ENCODE peak calls at places on chromosome 2, in nine cellular contexts. K is WERI-Rb-1; R is amniotic stem cell; X is stimulated activated CD4-positive, alpha-beta T cell treated with anti-CD3 and anti-CD28 coated beads, Interleukin-2, amount 100 ng/mL, for 48 hours; P is HFF-Myc; Z is iPS-NIHi11; E is NCI-H460; J is choroid plexus epithelial cell; C is NCI-H1417. O is an unnamed sample.

GRCh38 chr2:60974652-60975051 is 42.9 kb upstream of the PEX13 start:
- DNase-seq in K (no peak), R (no peak), X (no peak), P (no peak), Z (no peak), E (no peak), J (no peak), C (no peak), O (no peak)

GRCh38 chr2:226791056-226791486 is 8.5 kb downstream of the IRS1 start:
- DNase-seq in K (peak), R (no peak), X (no peak), P (no peak), Z (peak), E (no peak), J (peak), C (peak), O (peak)

GRCh38 chr2:217723078-217723477 is 279.7 kb downstream of the TNS1 start:
- DNase-seq in K (no peak), R (peak), X (no peak), P (no peak), Z (no peak), E (no peak), J (no peak), C (no peak), O (peak)

GRCh38 chr2:19649107-19649506 is 252.7 kb downstream of the TTC32 start:
- DNase-seq in K (no peak), R (no peak), X (no peak), P (no peak), Z (no peak), E (no peak), J (peak), C (no peak), O (peak)

GRCh38 chr2:10057231-10058107 is 14.1 kb downstream of the KLF11 start:
- DNase-seq in K (peak), R (peak), X (no peak), P (no peak), Z (peak), E (no peak), J (peak), C (no peak), O (peak)

GRCh38 chr2:227164745-227165350 is 424 bp downstream of the COL4A3 start:
- DNase-seq in K (peak), R (no peak), X (no peak), P (no peak), Z (peak), E (no peak), J (no peak), C (peak), O (no peak)

GRCh38 chr2:45723857-45724256 is 72.4 kb downstream of the PRKCE start:
- DNase-seq in K (no peak), R (no peak), X (no peak), P (no peak), Z (no peak), E (no peak), J (no peak), C (no peak), O (no peak)

GRCh38 chr2:197107291-197108269 is 181.1 kb upstream of the PGAP1 start:
- DNase-seq in K (no peak), R (no peak), X (no peak), P (no peak), Z (peak), E (peak), J (peak), C (no peak), O (peak)

GRCh38 chr2:196144513-196145126 is 26.8 kb downstream of the STK17B start:
- DNase-seq in K (no peak), R (no peak), X (no peak), P (no peak), Z (no peak), E (no peak), J (no peak), C (no peak), O (no peak)

GRCh38 chr2:191818725-191819333 is 28.1 kb downstream of the CAVIN2 start:
- DNase-seq in K (no peak), R (no peak), X (no peak), P (no peak), Z (no peak), E (no peak), J (peak), C (no peak), O (peak)

GRCh38 chr2:43226558-43226954 is at the start of gene ZFP36L2:
- DNase-seq in K (peak), R (peak), X (peak), P (peak), Z (peak), E (peak), J (peak), C (peak), O (peak)

GRCh38 chr2:237669628-237670351 is 42.4 kb downstream of the LRRFIP1 start:
- DNase-seq in K (peak), R (peak), X (no peak), P (peak), Z (no peak), E (no peak), J (peak), C (peak), O (peak)

GRCh38 chr2:177413703-177414102 is 21.1 kb downstream of the AGPS start:
- DNase-seq in K (no peak), R (no peak), X (no peak), P (no peak), Z (no peak), E (no peak), J (no peak), C (no peak), O (no peak)

GRCh38 chr2:39114771-39115170 is 6.1 kb downstream of the SOS1 start:
- DNase-seq in K (no peak), R (no peak), X (no peak), P (no peak), Z (no peak), E (no peak), J (peak), C (no peak), O (peak)

GRCh38 chr2:143878131-143878530 is 641.8 kb downstream of the ZEB2 start:
- DNase-seq in K (no peak), R (no peak), X (no peak), P (no peak), Z (no peak), E (no peak), J (no peak), C (no peak), O (no peak)

GRCh38 chr2:23293063-23293462 is 91.9 kb upstream of the KLHL29 start:
- DNase-seq in K (no peak), R (no peak), X (no peak), P (no peak), Z (no peak), E (no peak), J (peak), C (no peak), O (no peak)

GRCh38 chr2:74481961-74482800 is 617 bp downstream of the CCDC142 start:
- DNase-seq in K (peak), R (no peak), X (peak), P (no peak), Z (peak), E (no peak), J (no peak), C (peak), O (no peak)

GRCh38 chr2:190860985-190861721 is 19.5 kb upstream of the GLS start:
- DNase-seq in K (no peak), R (peak), X (no peak), P (no peak), Z (peak), E (no peak), J (peak), C (no peak), O (peak)

GRCh38 chr2:162301151-162301804 is 17.2 kb downstream of the IFIH1 start:
- DNase-seq in K (peak), R (peak), X (peak), P (peak), Z (peak), E (peak), J (peak), C (no peak), O (peak)

GRCh38 chr2:11703700-11704099 is 33.7 kb upstream of the NTSR2 start:
- DNase-seq in K (no peak), R (no peak), X (no peak), P (no peak), Z (no peak), E (no peak), J (peak), C (no peak), O (peak)

GRCh38 chr2:196743165-196743564 is 56.3 kb downstream of the GTF3C3 start:
- DNase-seq in K (no peak), R (no peak), X (no peak), P (no peak), Z (no peak), E (no peak), J (no peak), C (no peak), O (no peak)

GRCh38 chr2:27297195-27297594 is 11.1 kb downstream of the UCN start:
- DNase-seq in K (no peak), R (no peak), X (no peak), P (no peak), Z (no peak), E (no peak), J (no peak), C (no peak), O (no peak)

GRCh38 chr2:157055660-157056199 is 201.8 kb upstream of the GALNT5 start:
- DNase-seq in K (no peak), R (peak), X (no peak), P (peak), Z (no peak), E (peak), J (peak), C (no peak), O (peak)

GRCh38 chr2:212711851-212712250 is 173.2 kb upstream of the ERBB4 start:
- DNase-seq in K (no peak), R (peak), X (no peak), P (no peak), Z (no peak), E (no peak), J (peak), C (no peak), O (peak)

GRCh38 chr2:118835739-118836410 is 11.6 kb downstream of the EN1 start:
- DNase-seq in K (no peak), R (no peak), X (no peak), P (no peak), Z (peak), E (peak), J (no peak), C (peak), O (no peak)

GRCh38 chr2:121709776-121710469 is 26.8 kb downstream of the NIFK start:
- DNase-seq in K (no peak), R (no peak), X (no peak), P (no peak), Z (no peak), E (no peak), J (no peak), C (no peak), O (no peak)

GRCh38 chr2:121038831-121039230 is 246.2 kb downstream of the TFCP2L1 start:
- DNase-seq in K (no peak), R (no peak), X (no peak), P (no peak), Z (peak), E (no peak), J (no peak), C (peak), O (no peak)